ENCODE peak calls at places on chromosomes 2 and 18, in eight cellular contexts. One of them, this sample, is unnamed.

GRCh38 chr2:233338046-233338445 is 16.2 kb upstream of the DGKD start:
- DNase-seq in DMS 273 treated with DMSO at 0.1 percent for 48 hours: peak
- DNase-seq in uterus: no peak
- DNase-seq in NCI-H2107: no peak
- DNase-seq in RPMI8226: no peak
- DNase-seq in cerebellum: no peak
- DNase-seq in stomach: no peak
- DNase-seq in pancreas: no peak
- DNase-seq in this sample: no peak

GRCh38 chr2:139773720-139774277 is 993.6 kb upstream of the NXPH2 start:
- DNase-seq in DMS 273 treated with DMSO at 0.1 percent for 48 hours: no peak
- DNase-seq in stomach: no peak
- DNase-seq in cerebellum: no peak
- DNase-seq in NCI-H2107: no peak
- DNase-seq in uterus: no peak
- DNase-seq in pancreas: no peak
- DNase-seq in RPMI8226: no peak
- DNase-seq in this sample: no peak

GRCh38 chr2:82797469-82797868 is 1661.6 kb downstream of the SUCLG1 start:
- DNase-seq in pancreas: no peak
- DNase-seq in cerebellum: no peak
- DNase-seq in DMS 273 treated with DMSO at 0.1 percent for 48 hours: no peak
- DNase-seq in RPMI8226: no peak
- DNase-seq in uterus: no peak
- DNase-seq in NCI-H2107: no peak
- DNase-seq in stomach: no peak
- DNase-seq in this sample: no peak

GRCh38 chr18:4455113-4455811 is at the start of gene DLGAP1:
- DNase-seq in NCI-H2107: no peak
- DNase-seq in stomach: peak
- DNase-seq in DMS 273 treated with DMSO at 0.1 percent for 48 hours: peak
- DNase-seq in cerebellum: peak
- DNase-seq in RPMI8226: peak
- DNase-seq in uterus: no peak
- DNase-seq in pancreas: peak
- DNase-seq in this sample: no peak

GRCh38 chr2:160197587-160197986 is 2.5 kb downstream of the ITGB6 start:
- DNase-seq in NCI-H2107: no peak
- DNase-seq in cerebellum: no peak
- DNase-seq in RPMI8226: no peak
- DNase-seq in pancreas: no peak
- DNase-seq in stomach: no peak
- DNase-seq in DMS 273 treated with DMSO at 0.1 percent for 48 hours: no peak
- DNase-seq in uterus: no peak
- DNase-seq in this sample: no peak

GRCh38 chr2:218024871-218025270 is 22.1 kb upstream of the TNS1 start:
- DNase-seq in pancreas: no peak
- DNase-seq in uterus: peak
- DNase-seq in NCI-H2107: no peak
- DNase-seq in cerebellum: no peak
- DNase-seq in stomach: peak
- DNase-seq in RPMI8226: no peak
- DNase-seq in DMS 273 treated with DMSO at 0.1 percent for 48 hours: no peak
- DNase-seq in this sample: no peak

GRCh38 chr2:159879061-159879604 is 81.1 kb upstream of the CD302 start:
- DNase-seq in pancreas: no peak
- DNase-seq in uterus: no peak
- DNase-seq in stomach: no peak
- DNase-seq in cerebellum: no peak
- DNase-seq in RPMI8226: no peak
- DNase-seq in DMS 273 treated with DMSO at 0.1 percent for 48 hours: no peak
- DNase-seq in NCI-H2107: no peak
- DNase-seq in this sample: no peak

GRCh38 chr2:54638774-54639187 is 84.7 kb upstream of the EML6 start:
- DNase-seq in pancreas: no peak
- DNase-seq in NCI-H2107: no peak
- DNase-seq in stomach: no peak
- DNase-seq in uterus: no peak
- DNase-seq in RPMI8226: no peak
- DNase-seq in cerebellum: no peak
- DNase-seq in DMS 273 treated with DMSO at 0.1 percent for 48 hours: no peak
- DNase-seq in this sample: no peak

GRCh38 chr2:222442665-222443064 is 18.3 kb downstream of the SGPP2 start:
- DNase-seq in RPMI8226: no peak
- DNase-seq in NCI-H2107: no peak
- DNase-seq in pancreas: no peak
- DNase-seq in cerebellum: no peak
- DNase-seq in uterus: no peak
- DNase-seq in stomach: no peak
- DNase-seq in DMS 273 treated with DMSO at 0.1 percent for 48 hours: no peak
- DNase-seq in this sample: no peak

GRCh38 chr2:119158563-119159347 is at the start of gene C1QL2:
- DNase-seq in pancreas: no peak
- DNase-seq in DMS 273 treated with DMSO at 0.1 percent for 48 hours: no peak
- DNase-seq in uterus: no peak
- DNase-seq in stomach: no peak
- DNase-seq in RPMI8226: no peak
- DNase-seq in NCI-H2107: no peak
- DNase-seq in cerebellum: no peak
- DNase-seq in this sample: no peak

GRCh38 chr2:170747921-170748320 is 22.3 kb upstream of the ERICH2 start:
- DNase-seq in cerebellum: no peak
- DNase-seq in stomach: no peak
- DNase-seq in RPMI8226: no peak
- DNase-seq in uterus: no peak
- DNase-seq in NCI-H2107: no peak
- DNase-seq in DMS 273 treated with DMSO at 0.1 percent for 48 hours: no peak
- DNase-seq in pancreas: no peak
- DNase-seq in this sample: no peak

GRCh38 chr2:14451312-14451711 is 181.2 kb upstream of the LRATD1 start:
- DNase-seq in stomach: no peak
- DNase-seq in DMS 273 treated with DMSO at 0.1 percent for 48 hours: no peak
- DNase-seq in cerebellum: no peak
- DNase-seq in uterus: no peak
- DNase-seq in NCI-H2107: no peak
- DNase-seq in RPMI8226: no peak
- DNase-seq in pancreas: no peak
- DNase-seq in this sample: no peak

GRCh38 chr18:77899972-77900754 is 650.5 kb downstream of the GALR1 start:
- DNase-seq in stomach: peak
- DNase-seq in pancreas: peak
- DNase-seq in cerebellum: peak
- DNase-seq in uterus: peak
- DNase-seq in DMS 273 treated with DMSO at 0.1 percent for 48 hours: peak
- DNase-seq in RPMI8226: peak
- DNase-seq in NCI-H2107: peak
- DNase-seq in this sample: peak

GRCh38 chr2:18993756-18994155 is 364.7 kb downstream of the OSR1 start:
- DNase-seq in cerebellum: no peak
- DNase-seq in stomach: no peak
- DNase-seq in RPMI8226: no peak
- DNase-seq in pancreas: no peak
- DNase-seq in DMS 273 treated with DMSO at 0.1 percent for 48 hours: no peak
- DNase-seq in NCI-H2107: no peak
- DNase-seq in uterus: no peak
- DNase-seq in this sample: no peak

GRCh38 chr2:3807853-3808252 is 104.5 kb downstream of the DCDC2C start:
- DNase-seq in uterus: no peak
- DNase-seq in pancreas: no peak
- DNase-seq in cerebellum: no peak
- DNase-seq in DMS 273 treated with DMSO at 0.1 percent for 48 hours: no peak
- DNase-seq in stomach: no peak
- DNase-seq in NCI-H2107: no peak
- DNase-seq in RPMI8226: no peak
- DNase-seq in this sample: no peak

GRCh38 chr2:45123521-45124191 is 114.4 kb upstream of the SIX2 start:
- DNase-seq in pancreas: no peak
- DNase-seq in NCI-H2107: no peak
- DNase-seq in DMS 273 treated with DMSO at 0.1 percent for 48 hours: no peak
- DNase-seq in uterus: no peak
- DNase-seq in cerebellum: no peak
- DNase-seq in RPMI8226: no peak
- DNase-seq in stomach: no peak
- DNase-seq in this sample: no peak

GRCh38 chr2:16124881-16125613 is 184.7 kb downstream of the MYCN start:
- DNase-seq in RPMI8226: no peak
- DNase-seq in uterus: no peak
- DNase-seq in NCI-H2107: no peak
- DNase-seq in DMS 273 treated with DMSO at 0.1 percent for 48 hours: no peak
- DNase-seq in stomach: no peak
- DNase-seq in pancreas: no peak
- DNase-seq in cerebellum: no peak
- DNase-seq in this sample: no peak

GRCh38 chr18:13388586-13389490 is 170.3 kb downstream of the LDLRAD4 start:
- DNase-seq in cerebellum: no peak
- DNase-seq in uterus: no peak
- DNase-seq in NCI-H2107: no peak
- DNase-seq in pancreas: no peak
- DNase-seq in stomach: no peak
- DNase-seq in DMS 273 treated with DMSO at 0.1 percent for 48 hours: no peak
- DNase-seq in RPMI8226: no peak
- DNase-seq in this sample: no peak

GRCh38 chr2:233867993-233868532 is at the start of gene MSL3B:
- DNase-seq in cerebellum: no peak
- DNase-seq in NCI-H2107: no peak
- DNase-seq in DMS 273 treated with DMSO at 0.1 percent for 48 hours: no peak
- DNase-seq in pancreas: peak
- DNase-seq in uterus: peak
- DNase-seq in RPMI8226: peak
- DNase-seq in stomach: peak
- DNase-seq in this sample: peak

GRCh38 chr2:133718688-133719201 is 150.5 kb upstream of the NCKAP5 start:
- DNase-seq in cerebellum: peak
- DNase-seq in pancreas: no peak
- DNase-seq in DMS 273 treated with DMSO at 0.1 percent for 48 hours: no peak
- DNase-seq in uterus: no peak
- DNase-seq in NCI-H2107: no peak
- DNase-seq in stomach: no peak
- DNase-seq in RPMI8226: no peak
- DNase-seq in this sample: no peak

GRCh38 chr2:21280793-21281192 is 157.0 kb downstream of the TDRD15 start:
- DNase-seq in RPMI8226: no peak
- DNase-seq in DMS 273 treated with DMSO at 0.1 percent for 48 hours: no peak
- DNase-seq in pancreas: no peak
- DNase-seq in uterus: no peak
- DNase-seq in cerebellum: no peak
- DNase-seq in NCI-H2107: no peak
- DNase-seq in stomach: no peak
- DNase-seq in this sample: no peak

GRCh38 chr2:120566331-120567035 is 169.2 kb upstream of the GLI2 start:
- DNase-seq in pancreas: peak
- DNase-seq in RPMI8226: peak
- DNase-seq in uterus: peak
- DNase-seq in cerebellum: no peak
- DNase-seq in DMS 273 treated with DMSO at 0.1 percent for 48 hours: no peak
- DNase-seq in NCI-H2107: no peak
- DNase-seq in stomach: peak
- DNase-seq in this sample: no peak

GRCh38 chr18:79530821-79531220 is 135.1 kb downstream of the NFATC1 start:
- DNase-seq in cerebellum: no peak
- DNase-seq in uterus: peak
- DNase-seq in DMS 273 treated with DMSO at 0.1 percent for 48 hours: no peak
- DNase-seq in RPMI8226: no peak
- DNase-seq in pancreas: no peak
- DNase-seq in NCI-H2107: no peak
- DNase-seq in stomach: no peak
- DNase-seq in this sample: no peak

GRCh38 chr2:160324161-160324768 is 124.2 kb upstream of the ITGB6 start:
- DNase-seq in uterus: peak
- DNase-seq in NCI-H2107: no peak
- DNase-seq in cerebellum: no peak
- DNase-seq in RPMI8226: peak
- DNase-seq in stomach: peak
- DNase-seq in DMS 273 treated with DMSO at 0.1 percent for 48 hours: no peak
- DNase-seq in pancreas: peak
- DNase-seq in this sample: no peak

GRCh38 chr18:57141208-57142129 is 5.4 kb upstream of the BOD1L2 start:
- DNase-seq in pancreas: peak
- DNase-seq in DMS 273 treated with DMSO at 0.1 percent for 48 hours: no peak
- DNase-seq in cerebellum: no peak
- DNase-seq in NCI-H2107: peak
- DNase-seq in uterus: no peak
- DNase-seq in RPMI8226: no peak
- DNase-seq in stomach: peak
- DNase-seq in this sample: no peak

GRCh38 chr2:18545384-18545783 is 15.1 kb downstream of the RDH14 start:
- DNase-seq in cerebellum: no peak
- DNase-seq in NCI-H2107: no peak
- DNase-seq in pancreas: no peak
- DNase-seq in DMS 273 treated with DMSO at 0.1 percent for 48 hours: no peak
- DNase-seq in RPMI8226: no peak
- DNase-seq in stomach: no peak
- DNase-seq in uterus: no peak
- DNase-seq in this sample: no peak

GRCh38 chr2:65299246-65299645 is 71.6 kb downstream of the ACTR2 start:
- DNase-seq in stomach: no peak
- DNase-seq in NCI-H2107: no peak
- DNase-seq in pancreas: no peak
- DNase-seq in RPMI8226: no peak
- DNase-seq in uterus: no peak
- DNase-seq in cerebellum: no peak
- DNase-seq in DMS 273 treated with DMSO at 0.1 percent for 48 hours: no peak
- DNase-seq in this sample: peak

GRCh38 chr2:56088411-56088810 is 95.4 kb upstream of the CCDC85A start:
- DNase-seq in DMS 273 treated with DMSO at 0.1 percent for 48 hours: no peak
- DNase-seq in stomach: no peak
- DNase-seq in cerebellum: no peak
- DNase-seq in NCI-H2107: no peak
- DNase-seq in RPMI8226: no peak
- DNase-seq in pancreas: no peak
- DNase-seq in uterus: no peak
- DNase-seq in this sample: no peak

GRCh38 chr2:15302154-15302553 is 259.0 kb downstream of the NBAS start:
- DNase-seq in RPMI8226: no peak
- DNase-seq in uterus: no peak
- DNase-seq in NCI-H2107: no peak
- DNase-seq in DMS 273 treated with DMSO at 0.1 percent for 48 hours: no peak
- DNase-seq in pancreas: no peak
- DNase-seq in cerebellum: no peak
- DNase-seq in stomach: no peak
- DNase-seq in this sample: no peak

GRCh38 chr2:48852938-48853337 is 97.4 kb upstream of the LHCGR start:
- DNase-seq in NCI-H2107: no peak
- DNase-seq in stomach: no peak
- DNase-seq in RPMI8226: no peak
- DNase-seq in cerebellum: no peak
- DNase-seq in uterus: no peak
- DNase-seq in DMS 273 treated with DMSO at 0.1 percent for 48 hours: no peak
- DNase-seq in pancreas: no peak
- DNase-seq in this sample: no peak

GRCh38 chr2:221454459-221455105 is 117.5 kb downstream of the EPHA4 start:
- DNase-seq in uterus: no peak
- DNase-seq in RPMI8226: no peak
- DNase-seq in NCI-H2107: no peak
- DNase-seq in cerebellum: no peak
- DNase-seq in pancreas: no peak
- DNase-seq in stomach: no peak
- DNase-seq in DMS 273 treated with DMSO at 0.1 percent for 48 hours: no peak
- DNase-seq in this sample: no peak

GRCh38 chr2:41668529-41668928 is 379.3 kb upstream of the PKDCC start:
- DNase-seq in NCI-H2107: no peak
- DNase-seq in DMS 273 treated with DMSO at 0.1 percent for 48 hours: no peak
- DNase-seq in uterus: no peak
- DNase-seq in stomach: no peak
- DNase-seq in RPMI8226: no peak
- DNase-seq in cerebellum: no peak
- DNase-seq in pancreas: no peak
- DNase-seq in this sample: no peak

GRCh38 chr2:120436885-120437603 is 91.1 kb downstream of the INHBB start:
- DNase-seq in cerebellum: no peak
- DNase-seq in NCI-H2107: no peak
- DNase-seq in RPMI8226: peak
- DNase-seq in pancreas: peak
- DNase-seq in DMS 273 treated with DMSO at 0.1 percent for 48 hours: peak
- DNase-seq in uterus: no peak
- DNase-seq in stomach: peak
- DNase-seq in this sample: no peak

GRCh38 chr2:128493880-128494279 is 175.2 kb upstream of the HS6ST1 start:
- DNase-seq in cerebellum: no peak
- DNase-seq in stomach: peak
- DNase-seq in RPMI8226: no peak
- DNase-seq in NCI-H2107: no peak
- DNase-seq in DMS 273 treated with DMSO at 0.1 percent for 48 hours: no peak
- DNase-seq in uterus: no peak
- DNase-seq in pancreas: no peak
- DNase-seq in this sample: no peak

This sample was measured in stimulated activated CD8-positive, alpha-beta memory T cell treated with anti-CD3 and anti-CD28 coated beads, Interleukin-4, amount 100 ng/mL, for 24 hours.